ENCODE peak calls at places on chromosomes 13 and 19, in eight cellular contexts. One of them, this sample, is unnamed.

GRCh38 chr13:29676941-29677452 is 81.5 kb upstream of the SLC7A1 start:
- DNase-seq in kidney glomerular epithelial cell: peak; percentile 50
- DNase-seq in activated naive CD8-positive, alpha-beta T cell treated with anti-CD3 and anti-CD28 coated beads, Interleukin-2, amount 50 U/mL, for 24 hours: no peak
- DNase-seq in activated naive CD4-positive, alpha-beta T cell treated with anti-CD3 and anti-CD28 coated beads for 36 hours: no peak
- DNase-seq in fibroblast of the conjunctiva: no peak
- DNase-seq in GM19239: no peak
- DNase-seq in endothelial cell: no peak
- DNase-seq in GM23248: peak; percentile 72
- DNase-seq in this sample: no peak

GRCh38 chr13:32538234-32538620 is 368 bp downstream of the N4BP2L2 start:
- DNase-seq in kidney glomerular epithelial cell: no peak
- DNase-seq in activated naive CD8-positive, alpha-beta T cell treated with anti-CD3 and anti-CD28 coated beads, Interleukin-2, amount 50 U/mL, for 24 hours: no peak
- DNase-seq in activated naive CD4-positive, alpha-beta T cell treated with anti-CD3 and anti-CD28 coated beads for 36 hours: no peak
- DNase-seq in fibroblast of the conjunctiva: peak; percentile 14
- DNase-seq in GM19239: peak; percentile 15
- DNase-seq in endothelial cell: peak; percentile 19
- DNase-seq in GM23248: peak; percentile 76
- DNase-seq in this sample: no peak

GRCh38 chr13:41284512-41285288 is 21.3 kb upstream of the MTRF1 start:
- DNase-seq in kidney glomerular epithelial cell: peak; percentile 74
- DNase-seq in activated naive CD8-positive, alpha-beta T cell treated with anti-CD3 and anti-CD28 coated beads, Interleukin-2, amount 50 U/mL, for 24 hours: no peak
- DNase-seq in activated naive CD4-positive, alpha-beta T cell treated with anti-CD3 and anti-CD28 coated beads for 36 hours: no peak
- DNase-seq in fibroblast of the conjunctiva: peak; percentile 67
- DNase-seq in GM19239: no peak
- DNase-seq in endothelial cell: no peak
- DNase-seq in GM23248: peak; percentile 89
- DNase-seq in this sample: no peak

GRCh38 chr13:79385694-79386093 is 20.4 kb downstream of the RBM26 start:
- DNase-seq in kidney glomerular epithelial cell: no peak
- DNase-seq in activated naive CD8-positive, alpha-beta T cell treated with anti-CD3 and anti-CD28 coated beads, Interleukin-2, amount 50 U/mL, for 24 hours: peak; percentile 36
- DNase-seq in activated naive CD4-positive, alpha-beta T cell treated with anti-CD3 and anti-CD28 coated beads for 36 hours: peak; percentile 40
- DNase-seq in fibroblast of the conjunctiva: no peak
- DNase-seq in GM19239: peak; percentile 23
- DNase-seq in endothelial cell: no peak
- DNase-seq in GM23248: peak; percentile 22
- DNase-seq in this sample: no peak

GRCh38 chr19:11268783-11269267 is 6.5 kb upstream of the DOCK6 start:
- DNase-seq in kidney glomerular epithelial cell: no peak
- DNase-seq in activated naive CD8-positive, alpha-beta T cell treated with anti-CD3 and anti-CD28 coated beads, Interleukin-2, amount 50 U/mL, for 24 hours: no peak
- DNase-seq in activated naive CD4-positive, alpha-beta T cell treated with anti-CD3 and anti-CD28 coated beads for 36 hours: no peak
- DNase-seq in fibroblast of the conjunctiva: peak; percentile 41
- DNase-seq in GM19239: no peak
- DNase-seq in endothelial cell: peak; percentile 77
- DNase-seq in GM23248: peak; percentile 67
- DNase-seq in this sample: no peak

GRCh38 chr13:28707629-28708427 is 10.9 kb downstream of the SLC46A3 start:
- DNase-seq in kidney glomerular epithelial cell: no peak
- DNase-seq in activated naive CD8-positive, alpha-beta T cell treated with anti-CD3 and anti-CD28 coated beads, Interleukin-2, amount 50 U/mL, for 24 hours: no peak
- DNase-seq in activated naive CD4-positive, alpha-beta T cell treated with anti-CD3 and anti-CD28 coated beads for 36 hours: peak; percentile 9
- DNase-seq in fibroblast of the conjunctiva: peak; percentile 88
- DNase-seq in GM19239: no peak
- DNase-seq in endothelial cell: no peak
- DNase-seq in GM23248: peak; percentile 91
- DNase-seq in this sample: no peak

GRCh38 chr19:12642506-12642905 is 24.0 kb downstream of the MAN2B1 start:
- DNase-seq in kidney glomerular epithelial cell: no peak
- DNase-seq in activated naive CD8-positive, alpha-beta T cell treated with anti-CD3 and anti-CD28 coated beads, Interleukin-2, amount 50 U/mL, for 24 hours: no peak
- DNase-seq in activated naive CD4-positive, alpha-beta T cell treated with anti-CD3 and anti-CD28 coated beads for 36 hours: no peak
- DNase-seq in fibroblast of the conjunctiva: no peak
- DNase-seq in GM19239: no peak
- DNase-seq in endothelial cell: no peak
- DNase-seq in GM23248: no peak
- DNase-seq in this sample: no peak

GRCh38 chr13:44646044-44646443 is 69.9 kb upstream of the TSC22D1 start:
- DNase-seq in kidney glomerular epithelial cell: no peak
- DNase-seq in activated naive CD8-positive, alpha-beta T cell treated with anti-CD3 and anti-CD28 coated beads, Interleukin-2, amount 50 U/mL, for 24 hours: no peak
- DNase-seq in activated naive CD4-positive, alpha-beta T cell treated with anti-CD3 and anti-CD28 coated beads for 36 hours: no peak
- DNase-seq in fibroblast of the conjunctiva: no peak
- DNase-seq in GM19239: no peak
- DNase-seq in endothelial cell: no peak
- DNase-seq in GM23248: no peak
- DNase-seq in this sample: no peak